ENCODE peak calls at places on chromosome X, in seven cellular contexts. E is hepatocyte; H is NCI-H1436; K is psoas muscle; A is activated effector memory CD4-positive, alpha-beta T cell treated with Interleukin-2 at 50 U/mL for 16 hours; D is pulmonary artery endothelial cell; U is head of caudate nucleus. O is an unnamed sample.

GRCh38 chrX:71282514-71283408 is 674 bp upstream of the NONO start:
- DNase-seq in H (peak; percentile 53), A (no peak), E (peak; percentile 38), U (no peak), K (no peak), D (no peak), O (peak; percentile 48)

GRCh38 chrX:100969936-100970335 is 428 bp downstream of the ARL13A start:
- DNase-seq in D (no peak), H (no peak), K (no peak), A (no peak), U (no peak), E (no peak), O (no peak)

GRCh38 chrX:22310779-22311178 is 38.1 kb downstream of the CBLL2 start:
- DNase-seq in U (no peak), K (no peak), A (no peak), E (no peak), D (no peak), H (no peak), O (no peak)

GRCh38 chrX:100687128-100687527 is 43.1 kb downstream of the SRPX2 start:
- DNase-seq in A (no peak), H (no peak), D (no peak), U (no peak), E (no peak), K (no peak), O (no peak)

GRCh38 chrX:68832516-68833447 is 4.0 kb downstream of the EFNB1 start:
- DNase-seq in U (no peak), D (no peak), H (no peak), A (no peak), E (no peak), K (no peak), O (no peak)

GRCh38 chrX:118497180-118497814 is 1.7 kb downstream of the DOCK11 start:
- DNase-seq in A (peak; percentile 12), H (no peak), E (no peak), U (no peak), D (no peak), K (no peak), O (no peak)

GRCh38 chrX:138914751-138915150 is 203.2 kb upstream of the FGF13 start:
- DNase-seq in K (no peak), U (no peak), D (no peak), A (no peak), E (no peak), H (no peak), O (no peak)

GRCh38 chrX:154751121-154751668 is 318 bp upstream of the GAB3 start:
- DNase-seq in E (no peak), A (peak; percentile 37), D (no peak), K (peak; percentile 16), U (no peak), H (no peak), O (no peak)

GRCh38 chrX:5051831-5052491 is 1176.7 kb downstream of the NLGN4X start:
- DNase-seq in E (peak; percentile 89), K (peak; percentile 29), A (no peak), U (peak; percentile 14), H (no peak), D (no peak), O (no peak)

GRCh38 chrX:24026403-24026801 is 584 bp downstream of the KLHL15 start:
- DNase-seq in K (no peak), A (no peak), E (peak; percentile 41), U (no peak), D (no peak), H (no peak), O (no peak)

GRCh38 chrX:55057691-55058249 is 17.1 kb upstream of the PAGE2B start:
- DNase-seq in K (no peak), H (peak; percentile 17), A (no peak), D (peak; percentile 10), U (peak; percentile 40), E (peak; percentile 41), O (no peak)

GRCh38 chrX:72245461-72246089 is 6.7 kb upstream of the ERCC6L start:
- DNase-seq in K (peak; percentile 40), U (peak; percentile 65), H (peak; percentile 62), E (peak; percentile 56), D (no peak), A (peak; percentile 8), O (peak; percentile 5)

GRCh38 chrX:17617794-17618193 is 119.5 kb upstream of the SCML1 start:
- DNase-seq in A (no peak), D (no peak), U (no peak), E (no peak), K (no peak), H (no peak), O (no peak)

GRCh38 chrX:18856645-18856997 is 127.3 kb downstream of the PHKA2 start:
- DNase-seq in H (no peak), E (no peak), U (no peak), K (no peak), D (no peak), A (no peak), O (no peak)

GRCh38 chrX:10203617-10204016 is 46.8 kb downstream of the CLCN4 start:
- DNase-seq in U (no peak), K (no peak), D (no peak), H (peak; percentile 50), E (no peak), A (no peak), O (no peak)

GRCh38 chrX:107571296-107571998 is 56.9 kb upstream of the PRPS1 start:
- DNase-seq in K (peak; percentile 28), H (no peak), U (no peak), D (peak; percentile 10), E (peak; percentile 32), A (no peak), O (no peak)

GRCh38 chrX:56576721-56577120 is 13.3 kb downstream of the UBQLN2 start:
- DNase-seq in U (no peak), H (no peak), D (no peak), K (no peak), A (no peak), E (no peak), O (no peak)

GRCh38 chrX:27808226-27808625 is 436 bp downstream of the MAGEB10 start:
- DNase-seq in E (no peak), A (no peak), U (no peak), H (no peak), K (no peak), D (no peak), O (no peak)

GRCh38 chrX:71650333-71650969 is 16.9 kb upstream of the LOC101059915 start:
- DNase-seq in D (no peak), H (peak; percentile 32), A (no peak), U (no peak), E (no peak), K (no peak), O (no peak)

GRCh38 chrX:108584617-108585211 is 145.1 kb downstream of the COL4A5 start:
- DNase-seq in D (no peak), E (peak; percentile 4), A (no peak), H (no peak), U (peak; percentile 44), K (no peak), O (no peak)

GRCh38 chrX:21479695-21480280 is 105.6 kb downstream of the CNKSR2 start:
- DNase-seq in D (no peak), K (no peak), H (peak; percentile 47), E (peak; percentile 55), U (no peak), A (no peak), O (no peak)

GRCh38 chrX:103356023-103356798 is at the start of gene TCEAL9:
- DNase-seq in E (peak; percentile 84), H (peak; percentile 43), K (peak; percentile 37), U (peak; percentile 53), D (peak; percentile 67), A (no peak), O (no peak)

GRCh38 chrX:16722481-16722880 is 3.1 kb downstream of the SYAP1 start:
- DNase-seq in D (no peak), E (no peak), K (no peak), H (no peak), U (no peak), A (no peak), O (no peak)

GRCh38 chrX:118727686-118728339 is 407 bp downstream of the IL13RA1 start:
- DNase-seq in H (no peak), U (no peak), A (no peak), E (peak; percentile 64), D (no peak), K (peak; percentile 65), O (no peak)

GRCh38 chrX:48083212-48083611 is 11.8 kb upstream of the ZNF630 start:
- DNase-seq in U (peak; percentile 33), E (peak; percentile 53), K (no peak), A (peak; percentile 20), D (no peak), H (peak; percentile 32), O (no peak)

GRCh38 chrX:149630681-149631292 is 805 bp downstream of the TMEM185A start:
- DNase-seq in K (no peak), D (no peak), A (no peak), U (no peak), E (peak; percentile 35), H (no peak), O (no peak)

GRCh38 chrX:44974462-44974861 is 101.5 kb downstream of the KDM6A start:
- DNase-seq in U (no peak), D (peak; percentile 10), H (no peak), K (no peak), E (no peak), A (no peak), O (no peak)

GRCh38 chrX:1491851-1492349 is 39.2 kb upstream of the ASMTL start:
- DNase-seq in H (no peak), K (no peak), D (no peak), U (no peak), A (peak; percentile 54), E (no peak), O (no peak)

GRCh38 chrX:40755291-40756249 is 20.2 kb upstream of the MED14 start:
- DNase-seq in U (peak; percentile 16), K (peak; percentile 69), H (no peak), A (no peak), D (no peak), E (no peak), O (no peak)

GRCh38 chrX:153901753-153902140 is 2.7 kb upstream of the AVPR2 start:
- DNase-seq in U (no peak), K (no peak), H (no peak), E (no peak), D (no peak), A (no peak), O (no peak)

GRCh38 chrX:45046417-45046816 is 154.3 kb downstream of the DIPK2B start:
- DNase-seq in E (no peak), H (no peak), U (no peak), A (no peak), K (no peak), D (no peak), O (no peak)

GRCh38 chrX:2313864-2314646 is 186.7 kb downstream of the DHRSX start:
- DNase-seq in U (no peak), H (no peak), A (no peak), D (no peak), K (no peak), E (no peak), O (no peak)

GRCh38 chrX:40095588-40096394 is 2.0 kb downstream of the BCOR start:
- DNase-seq in D (no peak), H (no peak), K (no peak), E (peak; percentile 46), U (peak; percentile 36), A (no peak), O (no peak)